ENCODE peak calls at places on chromosomes 12 and 14, in nine cellular contexts. T is caudate nucleus; J is CD8-positive, alpha-beta memory T cell; U is pancreas; Q is WTC11; I is HS-5; N is stimulated activated CD8-positive, alpha-beta memory T cell treated with anti-CD3 and anti-CD28 coated beads, Interleukin-12 subunit alpha, Interleukin-12 subunit beta, amount 100 ng/mL, for 4 hours; X is foreskin fibroblast; P is NAMALWA. Y is an unnamed sample.
A peak's percentile ranks its signal among the peaks of the same experiment; 100 is the strongest.

GRCh38 chr14:67538501-67538900 is 5.4 kb downstream of the PLEKHH1 start:
- DNase-seq in U (no peak), X (no peak), J (no peak), I (no peak), T (no peak), P (no peak), Q (no peak), N (no peak), Y (no peak)

GRCh38 chr12:108854055-108854452 is 3.3 kb downstream of the SSH1 start:
- DNase-seq in Q (no peak), I (peak; percentile 97), X (peak; percentile 89), N (no peak), J (no peak), T (no peak), U (peak; percentile 15), P (no peak), Y (no peak)

GRCh38 chr12:16076553-16076952 is 165.4 kb downstream of the DERA start:
- DNase-seq in Q (no peak), X (peak; percentile 3), U (no peak), J (no peak), N (no peak), P (peak; percentile 64), T (no peak), I (no peak), Y (no peak)

GRCh38 chr12:110919720-110920119 is 659 bp downstream of the MYL2 start:
- DNase-seq in P (no peak), N (no peak), U (no peak), I (no peak), Q (no peak), T (no peak), X (no peak), J (no peak), Y (no peak)

GRCh38 chr12:46219892-46220655 is 48.8 kb downstream of the SLC38A1 start:
- DNase-seq in T (no peak), U (no peak), I (peak; percentile 90), X (peak; percentile 66), Q (no peak), J (peak; percentile 57), N (peak; percentile 43), P (no peak), Y (no peak)

GRCh38 chr12:16553457-16553856 is 52.5 kb downstream of the LMO3 start:
- DNase-seq in T (no peak), I (peak; percentile 23), P (no peak), N (no peak), Q (no peak), X (no peak), J (no peak), U (no peak), Y (no peak)

GRCh38 chr12:130337476-130338303 is at the start of gene PIWIL1:
- DNase-seq in X (no peak), P (no peak), T (no peak), U (no peak), J (no peak), Q (no peak), I (no peak), N (no peak), Y (no peak)

GRCh38 chr12:7162691-7163114 is 26.8 kb upstream of the PEX5 start:
- DNase-seq in Q (peak; percentile 73), P (no peak), I (no peak), T (peak; percentile 72), U (peak; percentile 43), N (no peak), X (no peak), J (no peak), Y (no peak)

GRCh38 chr12:56687225-56688128 is 607 bp downstream of the PTGES3 start:
- DNase-seq in T (peak; percentile 69), N (peak; percentile 36), J (peak; percentile 44), Q (peak; percentile 31), U (peak; percentile 56), P (peak; percentile 65), X (no peak), I (no peak), Y (peak; percentile 68)

GRCh38 chr12:65403188-65403587 is 124.7 kb downstream of the MSRB3 start:
- DNase-seq in Q (no peak), J (no peak), U (no peak), I (no peak), T (no peak), N (no peak), P (no peak), X (no peak), Y (no peak)